ENCODE peak calls at places on chromosome 10, in nine cellular contexts. I, S, E, Y, Q, H, N, O and G are unnamed samples.

GRCh38 chr10:60148266-60148840 is 241.3 kb downstream of the ANK3 start:
- DNase-seq in E (no peak), H (no peak), S (peak), N (no peak), O (peak), Y (no peak), I (peak), Q (no peak), G (no peak)

GRCh38 chr10:398954-399353 is 263.7 kb downstream of the ZMYND11 start:
- DNase-seq in I (no peak), E (no peak), S (no peak), N (no peak), Y (no peak), O (no peak), Q (no peak), H (no peak), G (no peak)

GRCh38 chr10:81920213-81920829 is 45.3 kb downstream of the NRG3 start:
- DNase-seq in Y (peak), O (no peak), I (peak), H (peak), E (no peak), Q (no peak), S (no peak), N (no peak), G (no peak)

GRCh38 chr10:60414877-60415585 is 25.4 kb upstream of the ANK3 start:
- DNase-seq in E (no peak), H (peak), N (no peak), Y (peak), O (peak), S (peak), Q (no peak), I (peak), G (no peak)

GRCh38 chr10:42932735-42933453 is 144.0 kb upstream of the RET start:
- DNase-seq in O (no peak), S (no peak), E (peak), I (no peak), H (peak), N (no peak), Y (peak), Q (no peak), G (no peak)

GRCh38 chr10:178208-178607 is 43.0 kb downstream of the ZMYND11 start:
- DNase-seq in I (no peak), S (peak), Y (no peak), O (no peak), E (no peak), Q (no peak), H (no peak), N (no peak), G (no peak)

GRCh38 chr10:88851706-88852105 is at the start of gene ANKRD22:
- DNase-seq in S (peak), I (peak), O (no peak), H (peak), Y (no peak), Q (no peak), E (peak), N (no peak), G (no peak)

GRCh38 chr10:132273966-132274365 is 33.8 kb downstream of the STK32C start:
- DNase-seq in S (no peak), O (no peak), H (no peak), E (no peak), N (no peak), I (no peak), Q (no peak), Y (no peak), G (no peak)

GRCh38 chr10:19874190-19874589 is 58.0 kb downstream of the PLXDC2 start:
- DNase-seq in Y (no peak), N (no peak), I (no peak), O (no peak), H (no peak), S (no peak), Q (no peak), E (no peak), G (no peak)

GRCh38 chr10:77544607-77545006 is 93.0 kb downstream of the KCNMA1 start:
- DNase-seq in O (no peak), Q (no peak), I (no peak), E (no peak), Y (no peak), H (no peak), S (no peak), N (no peak), G (no peak)

GRCh38 chr10:99731296-99732032 is 463 bp downstream of the COX15 start:
- DNase-seq in E (no peak), Y (no peak), N (no peak), H (no peak), S (no peak), O (no peak), Q (no peak), I (no peak), G (no peak)

GRCh38 chr10:132970641-132971438 is 28.5 kb upstream of the CFAP46 start:
- DNase-seq in Q (peak), H (no peak), O (no peak), E (no peak), S (no peak), N (no peak), Y (no peak), I (no peak), G (peak)

GRCh38 chr10:121510201-121510771 is 88.0 kb downstream of the FGFR2 start:
- DNase-seq in S (no peak), Q (peak), O (no peak), Y (no peak), E (no peak), N (no peak), H (no peak), I (no peak), G (no peak)

GRCh38 chr10:97708976-97709745 is 4.4 kb upstream of the MARVELD1 start:
- DNase-seq in I (peak), H (peak), Q (peak), S (peak), O (peak), N (peak), E (peak), Y (peak), G (peak)

GRCh38 chr10:127055263-127055662 is 141.1 kb downstream of the INSYN2A start:
- DNase-seq in H (no peak), E (no peak), Y (no peak), N (no peak), O (no peak), I (no peak), S (no peak), Q (no peak), G (no peak)

GRCh38 chr10:34716958-34717357 is 98.1 kb downstream of the PARD3 start:
- DNase-seq in E (no peak), S (peak), H (no peak), O (no peak), I (no peak), Q (no peak), N (no peak), Y (no peak), G (no peak)

GRCh38 chr10:85043207-85043606 is 714.8 kb downstream of the CCSER2 start:
- DNase-seq in H (peak), Y (peak), Q (no peak), N (no peak), S (no peak), E (no peak), I (no peak), O (no peak), G (no peak)

GRCh38 chr10:122062831-122063674 is 74.1 kb downstream of the TACC2 start:
- DNase-seq in H (peak), Q (peak), Y (peak), E (peak), S (peak), N (peak), I (peak), O (no peak), G (peak)

GRCh38 chr10:89536013-89536354 is 590 bp upstream of the SLC16A12 start:
- DNase-seq in Y (no peak), S (no peak), Q (no peak), N (no peak), I (no peak), H (no peak), O (no peak), E (no peak), G (no peak)

GRCh38 chr10:92517034-92517655 is 56.7 kb downstream of the IDE start:
- DNase-seq in O (no peak), S (peak), E (peak), Y (peak), N (peak), I (peak), Q (peak), H (peak), G (no peak)

GRCh38 chr10:13987472-13987871 is 343.3 kb downstream of the FRMD4A start:
- DNase-seq in Y (no peak), E (no peak), O (peak), S (peak), Q (no peak), H (no peak), N (no peak), I (no peak), G (no peak)

GRCh38 chr10:77070892-77071595 is 566.6 kb downstream of the KCNMA1 start:
- DNase-seq in I (no peak), Q (no peak), S (no peak), E (no peak), O (no peak), N (no peak), H (no peak), Y (no peak), G (peak)

GRCh38 chr10:91613411-91614253 is 19.2 kb downstream of the PPP1R3C start:
- DNase-seq in N (peak), O (peak), H (no peak), Q (no peak), I (no peak), S (peak), E (no peak), Y (no peak), G (no peak)

GRCh38 chr10:71831646-71832552 is 19.2 kb downstream of the PSAP start:
- DNase-seq in N (no peak), I (no peak), S (peak), H (no peak), Y (no peak), O (no peak), E (no peak), Q (no peak), G (no peak)

GRCh38 chr10:75765705-75766104 is 334.3 kb downstream of the LRMDA start:
- DNase-seq in Y (peak), S (no peak), O (no peak), Q (no peak), H (no peak), E (no peak), I (no peak), N (no peak), G (no peak)

GRCh38 chr10:49761789-49762565 is at the start of gene OGDHL:
- DNase-seq in H (peak), E (peak), N (no peak), I (peak), S (peak), Y (peak), O (no peak), Q (no peak), G (peak)
- TF ChIP-seq CTCF in H (peak), E (no peak), N (no peak), I (no peak), S (no peak), Y (no peak), O (no peak), Q (no peak), G (no peak)

GRCh38 chr10:101290415-101290814 is 61.2 kb upstream of the LBX1 start:
- DNase-seq in S (no peak), N (no peak), I (no peak), H (no peak), Q (no peak), Y (no peak), E (no peak), O (no peak), G (no peak)
- H3K4me3 ChIP-seq in S (no peak), N (no peak), I (no peak), H (no peak), Q (no peak), Y (no peak), E (no peak), O (no peak), G (no peak)

DNA sequence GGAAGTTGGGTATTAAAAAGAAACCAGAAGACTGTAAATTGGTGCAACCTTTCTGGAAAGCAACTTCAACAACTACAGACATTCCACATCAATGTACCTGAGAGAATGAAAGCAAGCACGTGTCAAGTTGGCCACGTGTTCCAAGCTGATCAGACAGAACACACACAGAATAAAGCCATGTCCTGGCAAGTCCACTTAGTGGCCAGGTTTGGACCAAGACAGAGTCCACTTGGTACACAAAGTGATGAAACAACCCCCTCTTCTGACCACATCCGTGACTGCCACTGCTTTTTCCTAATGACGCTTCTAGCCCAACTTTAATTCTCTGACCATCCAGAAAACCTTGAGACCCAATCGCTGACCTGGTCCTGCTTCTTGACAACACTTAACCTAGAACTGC is 109.4 kb downstream of the ABLIM1 start:
- DNase-seq in H (peak), N (no peak), O (no peak), Y (peak), E (no peak), I (peak), Q (peak), S (peak), G (no peak)
- TF ChIP-seq CTCF in H (peak), N (peak), O (peak), Y (peak), E (no peak), I (peak), Q (peak), S (peak), G (peak)

DNA sequence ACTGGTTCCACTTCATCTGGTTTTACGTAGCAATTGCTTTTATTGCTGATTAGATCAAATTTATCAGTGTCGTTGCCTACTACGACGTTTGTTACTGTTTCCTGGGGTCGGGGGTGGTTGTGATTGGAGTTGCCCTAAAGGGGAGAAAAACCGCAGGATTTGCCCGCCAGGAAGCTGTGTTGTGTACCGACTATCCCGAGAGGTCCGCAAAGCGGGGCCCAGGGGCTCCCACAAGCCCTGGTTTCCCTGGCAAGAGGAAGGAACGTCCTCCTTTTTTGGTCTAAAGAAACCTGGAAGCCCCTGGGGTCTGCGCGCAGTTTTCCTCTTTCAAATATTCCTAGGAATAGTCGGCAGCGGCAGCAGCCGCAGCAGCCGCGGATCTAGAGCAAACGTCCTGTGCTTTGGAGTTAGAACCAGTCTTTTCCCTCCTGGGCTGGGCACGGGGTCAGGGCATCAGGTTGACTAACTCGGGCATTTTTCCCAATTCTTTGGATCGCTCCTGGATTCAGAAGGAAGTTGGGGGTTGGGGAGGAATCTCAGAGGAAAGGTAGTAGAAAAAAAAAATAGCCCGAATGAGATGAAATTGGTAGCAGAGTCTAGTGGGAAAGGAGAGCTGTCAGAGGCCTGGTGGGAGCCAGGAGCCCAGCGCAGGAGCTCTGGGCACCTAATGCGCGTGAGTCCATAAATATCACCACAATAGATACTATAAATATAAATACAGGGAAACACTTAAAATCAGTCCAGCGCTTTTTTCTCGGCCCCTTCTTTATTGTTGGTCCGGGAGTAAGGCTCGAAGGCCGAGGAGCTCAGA is 4.6 kb downstream of the VAX1 start:
- DNase-seq in E (no peak), N (no peak), Q (no peak), Y (peak), I (no peak), O (no peak), H (peak), S (no peak), G (no peak)
- H3K4me3 ChIP-seq in E (no peak), N (peak), Q (no peak), Y (peak), I (no peak), O (no peak), H (peak), S (no peak), G (peak)

GRCh38 chr10:102280397-102281015 is 35.2 kb downstream of the GBF1 start:
- DNase-seq in Q (no peak), S (no peak), O (no peak), H (no peak), I (no peak), Y (no peak), N (no peak), E (no peak), G (peak)
- TF ChIP-seq CTCF in Q (no peak), S (no peak), O (no peak), H (no peak), I (no peak), Y (no peak), N (no peak), E (no peak), G (no peak)